ENCODE peak calls at places on chromosomes 7 and 10, in six cellular contexts. Y is right lobe of liver, S is stomach, P is right atrium auricular region, T is kidney, Z is HCT116. B is an unnamed sample.

GRCh38 chr7:13017325-13017853 is 330.0 kb downstream of the ARL4A start:
- DNase-seq in P (no peak), Y (no peak), S (no peak), T (no peak), Z (peak; percentile 96), B (no peak)

GRCh38 chr7:135715673-135716072 is 12.3 kb downstream of the SLC13A4 start:
- DNase-seq in S (no peak), P (no peak), T (no peak), Z (no peak), Y (no peak), B (no peak)

GRCh38 chr10:132065491-132066105 is at the start of gene JAKMIP3:
- DNase-seq in T (no peak), P (peak; percentile 76), Z (no peak), Y (peak; percentile 38), S (peak; percentile 35), B (peak; percentile 64)

GRCh38 chr10:129754211-129755050 is 209.6 kb downstream of the EBF3 start:
- DNase-seq in P (peak; percentile 26), T (no peak), S (peak; percentile 5), Z (no peak), Y (no peak), B (no peak)

GRCh38 chr10:14571866-14572507 is 202.7 kb downstream of the FAM107B start:
- DNase-seq in Y (peak; percentile 81), P (no peak), S (peak; percentile 92), Z (no peak), T (peak; percentile 79), B (peak; percentile 86)

GRCh38 chr7:43870316-43870715 is 999 bp upstream of the MRPS24 start:
- DNase-seq in P (no peak), Y (no peak), T (no peak), S (no peak), Z (no peak), B (no peak)

GRCh38 chr7:19728731-19729130 is 19.9 kb upstream of the POLR1F start:
- DNase-seq in Y (no peak), T (no peak), Z (no peak), P (no peak), S (no peak), B (no peak)

GRCh38 chr7:112571852-112572607 is 91.2 kb downstream of the LSMEM1 start:
- DNase-seq in T (no peak), P (no peak), S (no peak), Y (no peak), Z (peak; percentile 7), B (no peak)

GRCh38 chr10:97140284-97140846 is 45.4 kb downstream of the SLIT1 start:
- DNase-seq in Y (no peak), P (no peak), S (no peak), T (peak; percentile 37), Z (no peak), B (no peak)

GRCh38 chr7:116641551-116642153 is 30.3 kb upstream of the MET start:
- DNase-seq in P (no peak), Y (no peak), S (no peak), Z (no peak), T (no peak), B (no peak)

GRCh38 chr10:130027716-130028464 is 63.8 kb upstream of the EBF3 start:
- DNase-seq in Y (no peak), P (no peak), S (no peak), Z (no peak), T (peak; percentile 68), B (peak; percentile 65)

GRCh38 chr10:24953350-24954074 is 1.1 kb upstream of the PRTFDC1 start:
- DNase-seq in S (no peak), Z (no peak), T (no peak), P (no peak), Y (no peak), B (no peak)

GRCh38 chr10:104873161-104873560 is 232.1 kb downstream of the SORCS3 start:
- DNase-seq in P (no peak), Y (no peak), T (no peak), S (no peak), Z (no peak), B (no peak)

GRCh38 chr7:108723343-108723957 is 153.8 kb downstream of the DNAJB9 start:
- DNase-seq in T (no peak), Z (no peak), P (no peak), S (no peak), Y (no peak), B (no peak)

DNA sequence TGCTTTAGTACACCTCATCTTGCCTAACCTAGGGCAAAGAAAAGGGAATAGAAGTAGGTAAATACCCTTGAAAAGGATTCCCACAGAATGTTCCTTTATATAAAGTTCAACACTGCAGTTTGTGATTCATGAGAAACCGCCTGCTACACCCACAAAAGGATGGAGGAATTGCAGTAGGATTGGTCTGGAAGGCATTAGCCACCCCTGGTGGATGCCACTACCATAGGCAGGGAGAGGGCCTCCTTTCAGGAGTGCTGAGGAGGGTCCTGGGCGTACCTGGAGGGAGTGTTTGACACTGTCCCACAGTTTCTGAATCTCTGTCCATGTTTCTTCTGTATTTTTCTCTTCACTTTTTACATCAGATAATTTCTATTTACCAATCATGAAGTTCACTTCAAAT is 221.8 kb upstream of the TMEM72 start:
- DNase-seq in S (no peak), Z (no peak), Y (no peak), P (no peak), T (no peak), B (no peak)
- TF ChIP-seq CTCF in S (no peak), Z (no peak), Y (no peak), P (no peak), T (peak; percentile 11), B (no peak)

GRCh38 chr7:42217548-42217947 is 19.5 kb downstream of the GLI3 start:
- DNase-seq in S (no peak), T (no peak), Z (no peak), P (no peak), Y (no peak), B (no peak)
- H3K4me1 ChIP-seq in S (no peaks in the 10 kb centered on the region), T (no peaks in the 10 kb centered on the region), Z (no peaks in the 10 kb centered on the region), P (no peaks in the 10 kb centered on the region), Y (no peaks in the 10 kb centered on the region), B (no peaks in the 10 kb centered on the region)

GRCh38 chr10:48607356-48608278 is 2.7 kb upstream of the ARHGAP22 start:
- DNase-seq in Z (no peak), S (no peak), T (no peak), P (no peak), Y (no peak), B (no peak)
- H3K27ac ChIP-seq in Z (no peak overlapping the region), S (peak overlapping the region; percentile 68), T (no peak overlapping the region), P (peak overlapping the region; percentile 78), Y (no peak overlapping the region), B (no peak overlapping the region)

GRCh38 chr10:90865400-90865799 is 6.4 kb upstream of the RPP30 start:
- DNase-seq in S (no peak), Y (no peak), Z (no peak), P (no peak), T (no peak), B (no peak)
- TF ChIP-seq CTCF in S (no peak), Y (peak; percentile 20), Z (peak; percentile 47), P (no peak), T (no peak), B (peak; percentile 21)

GRCh38 chr10:72084094-72084459 is 4.3 kb downstream of the SPOCK2 start:
- DNase-seq in Y (no peak), S (peak; percentile 63), T (no peak), Z (no peak), P (no peak), B (no peak)
- H3K4me1 ChIP-seq in Y (no peaks in the 10 kb centered on the region), S (peaks cover 26% of the 10 kb centered on the region), T (peaks cover 9% of the 10 kb centered on the region), Z (peaks cover 41% of the 10 kb centered on the region), P (no peaks in the 10 kb centered on the region), B (peaks cover 14% of the 10 kb centered on the region)

GRCh38 chr7:90758933-90759562 is 162.9 kb downstream of the CDK14 start:
- DNase-seq in Y (no peak), P (no peak), Z (no peak), T (no peak), S (no peak), B (no peak)

GRCh38 chr7:90760892-90761291 is 164.8 kb downstream of the CDK14 start:
- DNase-seq in S (no peak), Y (no peak), T (no peak), P (no peak), Z (no peak), B (no peak)

GRCh38 chr7:90761584-90761983 is 165.5 kb downstream of the CDK14 start:
- DNase-seq in T (no peak), Z (no peak), P (no peak), S (no peak), Y (no peak), B (no peak)

GRCh38 chr7:90763108-90763507 is 167.0 kb downstream of the CDK14 start:
- DNase-seq in Z (no peak), T (no peak), P (no peak), Y (peak; percentile 20), S (no peak), B (no peak)

GRCh38 chr7:90759752-90760151 is 163.6 kb downstream of the CDK14 start:
- DNase-seq in P (no peak), S (no peak), Y (no peak), T (no peak), Z (no peak), B (no peak)
- H3K27ac ChIP-seq in P (no peak overlapping the region), S (no peak overlapping the region), Y (no peak overlapping the region), T (no peak overlapping the region), Z (no peak overlapping the region), B (no peak overlapping the region)

DNA sequence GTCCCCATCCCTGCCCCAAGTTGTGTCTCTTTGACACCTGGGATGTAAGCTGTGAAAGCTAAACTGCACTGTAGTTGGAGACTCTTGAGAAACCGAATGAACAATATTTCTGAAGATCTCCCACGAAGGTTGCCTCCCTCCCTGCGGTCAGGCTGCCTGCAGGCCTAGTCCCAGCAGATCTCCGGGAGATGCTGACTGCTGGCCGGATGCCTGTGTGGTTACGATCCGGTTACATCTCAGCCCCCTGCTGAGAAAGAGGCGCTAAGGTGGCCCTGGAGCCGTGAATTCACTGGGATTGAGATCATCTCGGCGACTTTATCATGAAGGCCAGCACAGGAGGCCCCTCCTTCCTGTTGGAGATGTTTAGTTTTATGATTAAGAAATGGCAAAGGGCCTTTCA is 177.8 kb downstream of the PRKAG2 start:
- DNase-seq in P (no peak), S (no peak), T (peak; percentile 43), Y (no peak), Z (no peak), B (no peak)
- TF ChIP-seq CTCF in P (no peak), S (no peak), T (no peak), Y (no peak), Z (no peak), B (no peak)